ENCODE peak calls at places on chromosomes 2 and 18, in six cellular contexts. J is ovary, D is IMR-90, L is NB4, W is heart left ventricle, O is spleen. R is an unnamed sample.

GRCh38 chr2:19461504-19461903 is 103.1 kb upstream of the OSR1 start:
- DNase-seq in J (no peak), D (no peak), L (no peak), W (no peak), O (no peak), R (no peak)

GRCh38 chr2:53096346-53096745 is 671.3 kb upstream of the CHAC2 start:
- DNase-seq in J (no peak), D (no peak), L (no peak), W (no peak), O (no peak), R (no peak)

GRCh38 chr2:187842978-187843847 is 289.0 kb upstream of the TFPI start:
- DNase-seq in J (no peak), D (peak), L (peak), W (no peak), O (no peak), R (no peak)

GRCh38 chr2:130185896-130186295 is 3.8 kb downstream of the MZT2B start:
- DNase-seq in J (no peak), D (no peak), L (no peak), W (no peak), O (peak), R (no peak)

GRCh38 chr2:54042908-54043620 is 72.3 kb upstream of the PSME4 start:
- DNase-seq in J (no peak), D (no peak), L (no peak), W (peak), O (no peak), R (no peak)

GRCh38 chr2:55838653-55839052 is 84.9 kb downstream of the EFEMP1 start:
- DNase-seq in J (no peak), D (no peak), L (no peak), W (no peak), O (no peak), R (no peak)

GRCh38 chr2:181140414-181140813 is 160.0 kb downstream of the UBE2E3 start:
- DNase-seq in J (no peak), D (no peak), L (peak), W (no peak), O (no peak), R (no peak)

GRCh38 chr2:204024906-204025475 is 88.4 kb downstream of the ICOS start:
- DNase-seq in J (no peak), D (no peak), L (no peak), W (no peak), O (no peak), R (no peak)

GRCh38 chr2:66509326-66509811 is 74.4 kb downstream of the MEIS1 start:
- DNase-seq in J (no peak), D (peak), L (no peak), W (no peak), O (no peak), R (no peak)

GRCh38 chr2:223941579-223942277 is 3.4 kb downstream of the WDFY1 start:
- DNase-seq in J (no peak), D (peak), L (no peak), W (no peak), O (no peak), R (no peak)

GRCh38 chr2:98009887-98010760 is 14.4 kb upstream of the TMEM131 start:
- DNase-seq in J (no peak), D (no peak), L (peak), W (no peak), O (no peak), R (no peak)

GRCh38 chr2:224524657-224525056 is 60.5 kb downstream of the CUL3 start:
- DNase-seq in J (no peak), D (no peak), L (no peak), W (no peak), O (no peak), R (no peak)

GRCh38 chr2:205709319-205709718 is 27.0 kb downstream of the NRP2 start:
- DNase-seq in J (no peak), D (no peak), L (no peak), W (no peak), O (no peak), R (no peak)

GRCh38 chr2:240441993-240442411 is 6.5 kb downstream of the GPC1 start:
- DNase-seq in J (peak), D (no peak), L (no peak), W (peak), O (no peak), R (no peak)

DNA sequence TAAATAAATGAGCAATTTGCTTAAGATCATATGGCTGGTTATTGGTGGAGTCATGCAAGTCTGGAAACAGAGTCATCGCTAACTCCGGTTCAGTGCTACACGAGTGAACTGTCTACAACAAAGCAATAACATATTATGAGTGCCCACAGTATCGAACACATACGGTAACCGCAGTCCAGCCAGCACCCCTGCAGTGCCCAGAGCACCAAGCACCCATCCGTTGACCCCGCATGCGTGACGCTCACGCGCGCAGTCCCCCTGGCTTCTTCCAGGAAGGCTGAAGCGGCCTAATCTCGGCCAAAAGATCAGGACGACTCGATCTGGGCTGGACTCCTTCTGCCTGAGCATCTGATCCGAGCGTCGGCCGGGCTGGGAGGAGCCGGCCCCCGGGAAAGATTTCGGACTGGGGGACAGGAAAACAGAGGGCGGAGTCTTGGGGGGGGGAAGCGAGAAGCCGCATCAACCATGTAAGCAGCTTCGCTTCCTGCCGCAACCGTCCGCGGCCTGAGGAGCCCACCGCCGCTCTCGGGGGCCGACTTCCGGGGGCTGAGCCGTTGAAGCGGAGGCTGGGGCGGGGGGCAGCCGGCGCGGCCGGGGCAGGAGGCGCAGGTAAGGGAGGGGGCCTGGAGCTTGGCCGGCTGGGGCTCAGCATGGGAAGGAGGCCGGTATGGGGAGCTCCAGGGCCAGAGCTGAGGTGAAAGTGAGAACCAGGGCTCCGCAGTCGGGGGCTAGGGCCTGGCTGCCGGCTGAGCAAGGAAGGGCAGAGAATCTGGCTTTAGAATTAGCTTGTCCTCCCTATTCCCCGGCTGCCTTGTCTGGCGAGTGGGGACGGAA is at the start of gene PIKFYVE:
- DNase-seq in J (peak), D (peak), L (peak), W (peak), O (peak), R (peak)
- TF ChIP-seq POLR2A in J (peak), D (peak), L (peak), W (peak), O (peak), R (no peak)

GRCh38 chr2:76197428-76197827 is 486.7 kb upstream of the GCFC2 start:
- DNase-seq in J (no peak), D (no peak), L (no peak), W (no peak), O (no peak), R (no peak)
- H3K4me3 ChIP-seq in J (no peak), D (no peak), L (no peak), W (no peak), O (no peak), R (no peak)

GRCh38 chr2:221100467-221101089 is 471.5 kb downstream of the EPHA4 start:
- DNase-seq in J (no peak), D (no peak), L (no peak), W (no peak), O (no peak), R (no peak)
- TF ChIP-seq CTCF in J (no peak), D (peak), L (peak), W (peak), O (peak), R (no peak)

GRCh38 chr18:39911716-39912115 is 2043.3 kb upstream of the PIK3C3 start:
- DNase-seq in J (no peak), D (no peak), L (no peak), W (no peak), O (no peak), R (no peak)
- TF ChIP-seq POLR2A in J (no peak), D (no peak), L (no peak), W (no peak), O (no peak), R (no peak)

GRCh38 chr2:172095905-172096660 is 6.6 kb downstream of the DLX2 start:
- DNase-seq in J (no peak), D (no peak), L (no peak), W (no peak), O (peak), R (peak)
- H3K4me3 ChIP-seq in J (no peak), D (no peak), L (no peak), W (peak), O (peak), R (no peak)

GRCh38 chr2:47015206-47015605 is 99.6 kb upstream of the MCFD2 start:
- DNase-seq in J (no peak), D (no peak), L (peak), W (no peak), O (no peak), R (no peak)
- TF ChIP-seq CTCF in J (no peak), D (peak), L (no peak), W (no peak), O (no peak), R (no peak)

GRCh38 chr2:216793386-216793785 is 66.5 kb downstream of the TNP1 start:
- DNase-seq in J (no peak), D (no peak), L (no peak), W (no peak), O (no peak), R (no peak)
- TF ChIP-seq POLR2A in J (no peak), D (no peak), L (no peak), W (no peak), O (no peak), R (no peak)

R was measured in lower leg skin.